ENCODE peak calls at places on chromosomes 7 and 10, in six cellular contexts. Q, N, C, O, Z and R are unnamed samples.

GRCh38 chr10:6928531-6929080 is 348.5 kb upstream of the PRKCQ start:
- DNase-seq in Q (no peak), Z (no peak), O (no peak), N (no peak), C (no peak), R (peak)

GRCh38 chr10:126650164-126650563 is 20.3 kb downstream of the C10orf90 start:
- DNase-seq in N (no peak), Q (no peak), Z (no peak), C (no peak), O (no peak), R (no peak)

GRCh38 chr7:35613150-35613549 is 81.8 kb downstream of the HERPUD2 start:
- DNase-seq in Q (no peak), N (no peak), Z (peak), C (no peak), O (no peak), R (no peak)

GRCh38 chr10:122294511-122295422 is 23.7 kb downstream of the BTBD16 start:
- DNase-seq in O (no peak), Z (no peak), N (no peak), C (no peak), Q (no peak), R (no peak)

GRCh38 chr7:133755922-133756321 is 371.2 kb upstream of the LRGUK start:
- DNase-seq in O (no peak), C (no peak), Q (no peak), Z (no peak), N (no peak), R (no peak)

GRCh38 chr7:69283421-69283820 is 314.9 kb upstream of the AUTS2 start:
- DNase-seq in O (peak), Q (peak), Z (no peak), N (no peak), C (no peak), R (no peak)

GRCh38 chr10:12534824-12535223 is 185.5 kb downstream of the CAMK1D start:
- DNase-seq in Z (peak), Q (no peak), C (no peak), O (no peak), N (no peak), R (peak)

GRCh38 chr7:26449175-26450165 is 157.8 kb downstream of the SNX10 start:
- DNase-seq in Z (peak), O (no peak), Q (no peak), C (no peak), N (peak), R (no peak)

GRCh38 chr10:42991442-42992098 is 85.3 kb upstream of the RET start:
- DNase-seq in O (no peak), Z (no peak), N (no peak), C (peak), Q (no peak), R (no peak)

GRCh38 chr7:966291-967069 is 8.9 kb downstream of the COX19 start:
- DNase-seq in C (peak), N (no peak), Q (no peak), Z (no peak), O (no peak), R (no peak)
- TF ChIP-seq POLR2A in C (no peak), N (no peak), Q (no peak), Z (no peak), O (no peak), R (no peak)

GRCh38 chr7:4681922-4682620 is at the start of gene FOXK1:
- DNase-seq in O (peak), N (peak), Q (peak), Z (peak), C (peak), R (peak)

GRCh38 chr7:4683043-4683883 is 1.2 kb downstream of the FOXK1 start:
- DNase-seq in Q (peak), N (peak), Z (no peak), O (no peak), C (peak), R (peak)

GRCh38 chr7:4684826-4685225 is 2.7 kb downstream of the FOXK1 start:
- DNase-seq in C (peak), Q (no peak), Z (no peak), O (no peak), N (no peak), R (no peak)

GRCh38 chr7:4682621-4683042 is 537 bp downstream of the FOXK1 start:
- DNase-seq in Z (peak), Q (peak), N (peak), O (no peak), C (peak), R (peak)

GRCh38 chr7:4683884-4684565 is 1.9 kb downstream of the FOXK1 start:
- DNase-seq in N (peak), Z (peak), O (no peak), Q (peak), C (peak), R (peak)
- TF ChIP-seq POLR2A in N (no peak), Z (peak), O (no peak), Q (peak), C (no peak), R (no peak)

GRCh38 chr10:125123363-125124113 is 36.8 kb downstream of the CTBP2 start:
- DNase-seq in C (peak), Z (peak), O (peak), N (peak), Q (peak), R (peak)
- TF ChIP-seq POLR2A in C (no peak), Z (no peak), O (no peak), N (no peak), Q (peak), R (no peak)

GRCh38 chr10:100374137-100374655 is 27.2 kb downstream of the SCD start:
- DNase-seq in N (no peak), O (no peak), C (no peak), Q (no peak), Z (no peak), R (no peak)
- TF ChIP-seq POLR2A in N (no peak), O (no peak), C (no peak), Q (no peak), Z (peak), R (peak)

GRCh38 chr7:150994141-150994837 is 3.5 kb downstream of the NOS3 start:
- DNase-seq in Z (no peak), Q (no peak), N (peak), O (no peak), C (peak), R (peak)
- TF ChIP-seq POLR2A in Z (no peak), Q (no peak), N (no peak), O (no peak), C (no peak), R (no peak)

GRCh38 chr10:117222552-117223412 is 18.1 kb upstream of the SLC18A2 start:
- DNase-seq in Q (no peak), O (no peak), C (no peak), Z (no peak), N (no peak), R (no peak)
- TF ChIP-seq POLR2A in Q (no peak), O (no peak), C (no peak), Z (no peak), N (no peak), R (no peak)

GRCh38 chr7:5041047-5041446 is 4.6 kb upstream of the RBAK start:
- DNase-seq in N (no peak), Q (no peak), C (no peak), Z (no peak), O (no peak), R (no peak)

GRCh38 chr7:5043661-5044060 is 2.0 kb upstream of the RBAK start:
- DNase-seq in O (no peak), Q (no peak), Z (no peak), C (no peak), N (no peak), R (no peak)

GRCh38 chr7:5045558-5046396 is at the start of gene RBAK:
- DNase-seq in N (peak), Q (peak), C (peak), O (peak), Z (peak), R (peak)
- TF ChIP-seq POLR2A in N (peak), Q (peak), C (no peak), O (no peak), Z (peak), R (peak)

GRCh38 chr10:63209703-63210102 is 76.6 kb downstream of the NRBF2 start:
- DNase-seq in C (no peak), Z (peak), Q (no peak), O (no peak), N (no peak), R (no peak)

GRCh38 chr10:63206576-63206975 is 73.4 kb downstream of the NRBF2 start:
- DNase-seq in N (no peak), O (no peak), Q (no peak), Z (peak), C (no peak), R (no peak)

GRCh38 chr10:63204667-63205391 is 71.7 kb downstream of the NRBF2 start:
- DNase-seq in N (no peak), Z (no peak), C (no peak), O (no peak), Q (no peak), R (no peak)

GRCh38 chr10:63208981-63209380 is 75.9 kb downstream of the NRBF2 start:
- DNase-seq in C (no peak), N (no peak), Z (peak), Q (no peak), O (no peak), R (no peak)

GRCh38 chr10:63206997-63207952 is 74.1 kb downstream of the NRBF2 start:
- DNase-seq in N (no peak), O (no peak), C (no peak), Q (no peak), Z (peak), R (no peak)
- TF ChIP-seq POLR2A in N (no peak), O (no peak), C (no peak), Q (no peak), Z (no peak), R (no peak)